ENCODE peak calls at places on chromosomes 12 and 14, in ten cellular contexts. Z, A, W, H, K, L, V, T, O and X are unnamed samples.

GRCh38 chr12:103735291-103735690 is 105.7 kb downstream of the NT5DC3 start:
- DNase-seq in L (no peak), Z (no peak), V (no peak), O (no peak), W (no peak), K (no peak), T (no peak), A (no peak), H (no peak), X (no peak)

GRCh38 chr14:84969501-84969900 is 560.4 kb upstream of the FLRT2 start:
- DNase-seq in Z (no peak), L (no peak), O (no peak), K (no peak), A (no peak), V (no peak), T (no peak), W (no peak), H (no peak), X (no peak)

GRCh38 chr14:104510216-104510615 is 69.3 kb upstream of the C14orf180 start:
- DNase-seq in Z (no peak), A (no peak), V (no peak), H (no peak), W (no peak), L (no peak), O (no peak), K (no peak), T (no peak), X (peak)

GRCh38 chr14:95496690-95497241 is 19.7 kb downstream of the SYNE3 start:
- DNase-seq in O (no peak), V (peak), Z (no peak), W (no peak), H (no peak), K (peak), L (no peak), T (no peak), A (no peak), X (no peak)

GRCh38 chr14:72652179-72652578 is 241.7 kb downstream of the DPF3 start:
- DNase-seq in V (no peak), W (no peak), L (no peak), T (no peak), Z (no peak), K (no peak), O (no peak), H (no peak), A (no peak), X (no peak)

GRCh38 chr14:97902630-97903029 is 1105.4 kb downstream of the VRK1 start:
- DNase-seq in T (no peak), K (no peak), L (no peak), A (no peak), W (no peak), H (no peak), V (no peak), Z (no peak), O (no peak), X (no peak)

GRCh38 chr14:75578786-75579781 is 664 bp downstream of the FLVCR2 start:
- DNase-seq in V (no peak), H (no peak), T (no peak), L (no peak), A (peak), W (peak), O (no peak), K (no peak), Z (no peak), X (no peak)

GRCh38 chr12:120639771-120640721 is at the start of gene CABP1:
- DNase-seq in L (no peak), V (peak), W (no peak), O (no peak), K (no peak), A (peak), Z (peak), T (no peak), H (peak), X (no peak)

GRCh38 chr12:84117190-84117589 is 795.4 kb downstream of the SLC6A15 start:
- DNase-seq in Z (no peak), H (no peak), V (no peak), O (no peak), W (no peak), T (no peak), L (no peak), A (no peak), K (no peak), X (no peak)

GRCh38 chr12:70101064-70101463 is 142.2 kb upstream of the CNOT2 start:
- DNase-seq in T (no peak), V (no peak), W (no peak), K (no peak), O (no peak), Z (no peak), H (no peak), A (no peak), L (no peak), X (no peak)

GRCh38 chr12:64064706-64065105 is 157.4 kb downstream of the KICS2 start:
- DNase-seq in O (no peak), A (no peak), H (no peak), L (no peak), V (no peak), T (no peak), K (no peak), W (no peak), Z (no peak), X (no peak)

GRCh38 chr14:22650960-22651521 is 6.9 kb upstream of the OR6J1 start:
- DNase-seq in V (no peak), T (no peak), K (peak), W (peak), O (no peak), A (no peak), Z (no peak), L (no peak), H (no peak), X (no peak)

GRCh38 chr12:38556647-38557046 is 240.1 kb downstream of the ALG10B start:
- DNase-seq in K (no peak), T (no peak), Z (no peak), V (no peak), O (no peak), H (no peak), A (no peak), W (no peak), L (no peak), X (no peak)

GRCh38 chr12:26730546-26731085 is 102.4 kb downstream of the ITPR2 start:
- DNase-seq in K (no peak), V (no peak), T (no peak), A (no peak), L (no peak), W (no peak), H (no peak), O (no peak), Z (no peak), X (no peak)

GRCh38 chr14:38578278-38578681 is 322.4 kb upstream of the CLEC14A start:
- DNase-seq in V (no peak), W (no peak), H (no peak), Z (no peak), A (no peak), T (no peak), O (no peak), K (no peak), L (no peak), X (no peak)

GRCh38 chr12:74644681-74645080 is 107.0 kb downstream of the ATXN7L3B start:
- DNase-seq in V (no peak), A (no peak), O (no peak), W (no peak), L (no peak), K (no peak), Z (no peak), H (no peak), T (no peak), X (no peak)

GRCh38 chr12:59678759-59679411 is 83.1 kb downstream of the SLC16A7 start:
- DNase-seq in L (no peak), V (no peak), W (no peak), K (no peak), T (peak), O (no peak), Z (no peak), H (no peak), A (no peak), X (no peak)

GRCh38 chr12:56631790-56632700 is 1.9 kb upstream of the BAZ2A start:
- DNase-seq in A (peak), V (no peak), H (no peak), K (no peak), Z (no peak), L (no peak), W (no peak), T (peak), O (no peak), X (peak)

GRCh38 chr14:74083784-74084276 is 423 bp downstream of the ALDH6A1 start:
- DNase-seq in A (no peak), H (no peak), Z (no peak), T (no peak), W (no peak), L (no peak), O (no peak), V (no peak), K (no peak), X (peak)

GRCh38 chr12:41635731-41636130 is 447.6 kb downstream of the PDZRN4 start:
- DNase-seq in L (no peak), H (no peak), V (no peak), T (no peak), W (no peak), A (no peak), O (no peak), K (no peak), Z (no peak), X (no peak)

GRCh38 chr12:64665506-64665905 is 55.2 kb downstream of the RASSF3 start:
- DNase-seq in V (no peak), W (no peak), A (peak), L (no peak), Z (peak), K (no peak), T (no peak), H (no peak), O (no peak), X (peak)

GRCh38 chr12:114119316-114119715 is 153.2 kb upstream of the RBM19 start:
- DNase-seq in Z (no peak), K (no peak), T (no peak), H (no peak), A (no peak), W (no peak), L (no peak), V (no peak), O (no peak), X (no peak)

GRCh38 chr12:80269953-80270552 is 170.7 kb downstream of the OTOGL start:
- DNase-seq in L (no peak), A (no peak), H (no peak), O (peak), V (no peak), T (no peak), Z (no peak), K (peak), W (no peak), X (no peak)

GRCh38 chr14:95052016-95052585 is 105.2 kb downstream of the DICER1 start:
- DNase-seq in V (no peak), W (peak), A (no peak), L (no peak), Z (no peak), T (no peak), H (no peak), K (no peak), O (no peak), X (peak)

GRCh38 chr14:35045798-35046047 is 349 bp upstream of the FAM177A1 start:
- DNase-seq in L (no peak), T (no peak), H (no peak), A (no peak), Z (no peak), O (no peak), V (no peak), K (no peak), W (no peak), X (no peak)

GRCh38 chr14:50351016-50351415 is 38.9 kb downstream of the DMAC2L start:
- DNase-seq in W (no peak), H (no peak), V (no peak), L (no peak), T (no peak), K (no peak), O (no peak), A (no peak), Z (no peak), X (no peak)

GRCh38 chr12:56146492-56147460 is 5.6 kb upstream of the MYL6B start:
- DNase-seq in A (no peak), L (no peak), K (no peak), Z (no peak), T (no peak), H (no peak), V (no peak), W (no peak), O (no peak), X (no peak)

GRCh38 chr12:14825256-14825655 is 11.3 kb upstream of the SMCO3 start:
- DNase-seq in O (no peak), K (no peak), L (no peak), Z (no peak), W (no peak), A (no peak), H (no peak), V (no peak), T (no peak), X (no peak)

GRCh38 chr14:26377150-26377549 is 220.7 kb downstream of the NOVA1 start:
- DNase-seq in H (no peak), L (no peak), V (no peak), O (no peak), T (no peak), A (no peak), Z (no peak), K (no peak), W (no peak), X (no peak)

GRCh38 chr14:93332032-93332852 is 594 bp downstream of the BTBD7 start:
- DNase-seq in A (peak), Z (peak), V (peak), K (no peak), O (no peak), T (peak), H (peak), W (peak), L (peak), X (peak)

GRCh38 chr12:92342574-92342973 is 196.9 kb upstream of the BTG1 start:
- DNase-seq in A (no peak), K (no peak), T (no peak), O (no peak), Z (no peak), V (no peak), L (no peak), H (no peak), W (no peak), X (no peak)

GRCh38 chr12:110619534-110619953 is 5.6 kb downstream of the TCTN1 start:
- DNase-seq in V (no peak), H (no peak), T (no peak), K (no peak), A (no peak), O (no peak), Z (peak), W (no peak), L (no peak), X (no peak)

GRCh38 chr12:13204428-13204827 is 7.9 kb downstream of the EMP1 start:
- DNase-seq in V (no peak), O (peak), T (no peak), K (no peak), L (no peak), Z (no peak), A (no peak), W (no peak), H (no peak), X (no peak)

GRCh38 chr12:98578821-98579220 is 14.7 kb upstream of the SLC25A3 start:
- DNase-seq in K (no peak), A (no peak), W (no peak), O (no peak), Z (no peak), T (no peak), H (no peak), L (no peak), V (no peak), X (no peak)

GRCh38 chr12:89098390-89099102 is 253.8 kb downstream of the DUSP6 start:
- DNase-seq in K (no peak), V (no peak), W (no peak), A (no peak), H (no peak), Z (no peak), O (no peak), L (peak), T (peak), X (peak)

GRCh38 chr14:76664790-76665189 is 96.5 kb upstream of the VASH1 start:
- DNase-seq in Z (no peak), K (no peak), A (no peak), O (no peak), W (peak), H (no peak), T (no peak), V (no peak), L (no peak), X (no peak)

GRCh38 chr12:110750784-110751461 is 8.2 kb upstream of the PPP1CC start:
- DNase-seq in L (no peak), T (no peak), Z (no peak), H (no peak), O (no peak), W (no peak), A (no peak), K (peak), V (no peak), X (peak)

GRCh38 chr12:15599266-15600037 is 189.7 kb downstream of the EPS8 start:
- DNase-seq in L (no peak), V (no peak), A (no peak), H (no peak), O (peak), Z (no peak), T (no peak), W (no peak), K (no peak), X (no peak)